ENCODE peak calls at places on chromosomes 13 and 19, in six cellular contexts. J is thoracic aorta; Y is heart right ventricle; B is GM12891; C is stimulated activated CD4-positive, alpha-beta T cell treated with anti-CD3 and anti-CD28 coated beads, Interleukin-4, amount 100 ng/mL, for 4 hours; L is AG10803. H is an unnamed sample.

GRCh38 chr19:48417436-48417835 is 24.0 kb downstream of the GRIN2D start:
- DNase-seq in J (no peak), L (no peak), B (no peak), Y (no peak), C (no peak), H (no peak)

GRCh38 chr13:23570931-23571330 is 719 bp downstream of the TNFRSF19 start:
- DNase-seq in L (peak; percentile 54), Y (no peak), B (no peak), J (no peak), C (no peak), H (peak; percentile 9)

GRCh38 chr19:4534836-4535658 is at the start of gene PLIN5:
- DNase-seq in L (no peak), C (peak; percentile 41), Y (peak; percentile 81), B (peak; percentile 64), J (no peak), H (peak; percentile 37)

GRCh38 chr19:35673121-35673804 is 6.9 kb downstream of the UPK1A start:
- DNase-seq in J (no peak), L (peak; percentile 47), C (peak; percentile 24), B (peak; percentile 46), Y (no peak), H (peak; percentile 76)

GRCh38 chr13:101706651-101707050 is 254.2 kb downstream of the ITGBL1 start:
- DNase-seq in Y (no peak), B (no peak), L (peak; percentile 99), C (no peak), J (no peak), H (peak; percentile 92)

GRCh38 chr19:6063576-6063961 is 46.7 kb downstream of the RFX2 start:
- DNase-seq in C (no peak), Y (no peak), J (no peak), L (no peak), B (no peak), H (no peak)

GRCh38 chr13:45615501-45616101 is at the start of gene ERICH6B:
- DNase-seq in C (no peak), B (no peak), Y (no peak), J (no peak), L (no peak), H (peak; percentile 18)

GRCh38 chr19:20077791-20078463 is at the start of gene ZNF90:
- DNase-seq in J (peak; percentile 95), B (peak; percentile 48), L (peak; percentile 94), C (peak; percentile 71), Y (peak; percentile 97), H (peak; percentile 96)

GRCh38 chr19:55309437-55309836 is 15.7 kb downstream of the TMEM150B start:
- DNase-seq in Y (no peak), B (no peak), L (no peak), C (no peak), J (no peak), H (no peak)

GRCh38 chr13:35927554-35927953 is 203.6 kb downstream of the DCLK1 start:
- DNase-seq in C (no peak), J (peak; percentile 3), B (no peak), L (peak; percentile 50), Y (peak; percentile 25), H (peak; percentile 27)

GRCh38 chr19:16660763-16661479 is at the start of gene TMEM38A:
- DNase-seq in B (peak; percentile 32), Y (peak; percentile 23), L (no peak), J (no peak), C (peak; percentile 43), H (peak; percentile 69)

GRCh38 chr19:2327773-2328400 is 499 bp downstream of the LSM7 start:
- DNase-seq in Y (no peak), L (peak; percentile 78), J (peak; percentile 19), B (peak; percentile 71), C (peak; percentile 46), H (peak; percentile 82)

GRCh38 chr13:81596224-81596753 is 1255.4 kb upstream of the SPRY2 start:
- DNase-seq in Y (no peak), B (no peak), J (no peak), L (no peak), C (no peak), H (peak; percentile 62)

GRCh38 chr19:13172335-13173128 is 22.3 kb downstream of the IER2 start:
- DNase-seq in J (peak; percentile 89), C (peak; percentile 74), B (no peak), L (peak; percentile 85), Y (peak; percentile 80), H (peak; percentile 89)

GRCh38 chr19:14058182-14059092 is 3.4 kb downstream of the PALM3 start:
- DNase-seq in L (no peak), C (no peak), J (no peak), B (no peak), Y (no peak), H (no peak)

GRCh38 chr13:110643768-110644421 is 28.6 kb downstream of the NAXD start:
- DNase-seq in L (no peak), J (no peak), C (no peak), B (no peak), Y (no peak), H (no peak)

GRCh38 chr19:33781996-33782395 is 14.7 kb upstream of the KCTD15 start:
- DNase-seq in Y (no peak), C (no peak), B (no peak), L (no peak), J (no peak), H (no peak)

GRCh38 chr13:41079725-41080124 is 18.4 kb downstream of the WBP4 start:
- DNase-seq in B (no peak), Y (no peak), C (no peak), J (no peak), L (no peak), H (no peak)

GRCh38 chr13:41017153-41017552 is 2.0 kb downstream of the ELF1 start:
- DNase-seq in L (no peak), B (no peak), Y (no peak), C (no peak), J (no peak), H (no peak)

GRCh38 chr19:7668842-7669241 is at the start of gene RETN:
- DNase-seq in C (no peak), J (no peak), B (no peak), Y (no peak), L (no peak), H (no peak)

GRCh38 chr13:96984061-96984508 is 10.2 kb downstream of the OXGR1 start:
- DNase-seq in C (peak; percentile 1), L (no peak), J (no peak), Y (no peak), B (peak; percentile 49), H (no peak)

GRCh38 chr19:46065486-46065885 is 24.7 kb upstream of the IGFL4 start:
- DNase-seq in J (no peak), C (no peak), L (peak; percentile 34), B (no peak), Y (no peak), H (peak; percentile 39)

GRCh38 chr13:26471807-26472206 is 85.7 kb upstream of the WASF3 start:
- DNase-seq in J (no peak), L (no peak), B (no peak), Y (no peak), C (no peak), H (no peak)

GRCh38 chr19:30092721-30093569 is 150.9 kb downstream of the URI1 start:
- DNase-seq in C (no peak), J (no peak), B (no peak), L (no peak), Y (no peak), H (no peak)

GRCh38 chr19:18895038-18895827 is 725 bp downstream of the CERS1 start:
- DNase-seq in L (peak; percentile 13), B (no peak), Y (no peak), J (no peak), C (no peak), H (peak; percentile 63)

GRCh38 chr13:113120300-113121182 is 2.1 kb upstream of the F10 start:
- DNase-seq in L (no peak), C (no peak), Y (no peak), J (no peak), B (no peak), H (no peak)

GRCh38 chr13:21120191-21120590 is 56.2 kb downstream of the SKA3 start:
- DNase-seq in C (no peak), B (no peak), L (no peak), Y (no peak), J (no peak), H (no peak)

H was measured in adipocyte.